ENCODE peak calls at places on chromosomes 5 and 9, in ten cellular contexts. S is lower lobe of right lung, Y is heart left ventricle, V is endodermal cell, E is transverse colon, M is astrocyte, I is left ventricle myocardium inferior, N is pancreas, W is cardiac muscle cell, P is A549. J is an unnamed sample.

GRCh38 chr5:13510616-13511015 is 433.9 kb downstream of the DNAH5 start:
- DNase-seq in S (no peak), Y (no peak), V (no peak), E (no peak), M (no peak), I (no peak), N (no peak), W (no peak), P (no peak), J (no peak)

GRCh38 chr5:179907570-179908324 is at the start of gene TBC1D9B:
- DNase-seq in S (peak), Y (peak), V (peak), E (peak), M (peak), I (peak), N (peak), W (peak), P (peak), J (no peak)

GRCh38 chr5:30401479-30402058 is 791.9 kb upstream of the CDH6 start:
- DNase-seq in S (no peak), Y (no peak), V (peak), E (peak), M (peak), I (no peak), N (no peak), W (peak), P (no peak), J (no peak)

GRCh38 chr5:152701305-152701704 is 296.2 kb upstream of the NMUR2 start:
- DNase-seq in S (no peak), Y (no peak), V (no peak), E (no peak), M (no peak), I (no peak), N (no peak), W (no peak), P (no peak), J (no peak)

GRCh38 chr5:146301666-146302065 is 37.0 kb upstream of the POU4F3 start:
- DNase-seq in S (no peak), Y (no peak), V (no peak), E (no peak), M (no peak), I (no peak), N (no peak), W (no peak), P (no peak), J (no peak)

GRCh38 chr5:11346336-11346735 is 557.9 kb downstream of the CTNND2 start:
- DNase-seq in S (no peak), Y (no peak), V (peak), E (no peak), M (no peak), I (no peak), N (no peak), W (no peak), P (no peak), J (no peak)

GRCh38 chr5:178416206-178416882 is 173.8 kb downstream of the COL23A1 start:
- DNase-seq in S (no peak), Y (no peak), V (peak), E (no peak), M (no peak), I (no peak), N (peak), W (no peak), P (no peak), J (no peak)

GRCh38 chr5:88707216-88707965 is 175.6 kb downstream of the MEF2C start:
- DNase-seq in S (no peak), Y (no peak), V (no peak), E (no peak), M (peak), I (no peak), N (no peak), W (no peak), P (no peak), J (no peak)

GRCh38 chr5:55187370-55187769 is 14.4 kb upstream of the CDC20B start:
- DNase-seq in S (no peak), Y (no peak), V (no peak), E (no peak), M (no peak), I (no peak), N (no peak), W (peak), P (no peak), J (no peak)

GRCh38 chr9:16689352-16689938 is 181.0 kb downstream of the BNC2 start:
- DNase-seq in S (no peak), Y (no peak), V (no peak), E (peak), M (peak), I (peak), N (no peak), W (peak), P (no peak), J (no peak)

GRCh38 chr9:79572891-79573696 is 1.3 kb downstream of the TLE4 start:
- DNase-seq in S (peak), Y (peak), V (peak), E (peak), M (no peak), I (peak), N (peak), W (peak), P (peak), J (peak)

GRCh38 chr9:135523521-135524129 is 2.4 kb downstream of the LCN1 start:
- DNase-seq in S (no peak), Y (no peak), V (peak), E (no peak), M (no peak), I (no peak), N (no peak), W (no peak), P (no peak), J (peak)

GRCh38 chr9:135524130-135524861 is 3.1 kb downstream of the LCN1 start:
- DNase-seq in S (no peak), Y (no peak), V (peak), E (no peak), M (no peak), I (no peak), N (peak), W (peak), P (no peak), J (peak)

GRCh38 chr9:135521608-135522095 is 412 bp downstream of the LCN1 start:
- DNase-seq in S (no peak), Y (no peak), V (no peak), E (no peak), M (no peak), I (no peak), N (no peak), W (no peak), P (no peak), J (peak)

GRCh38 chr9:135522137-135522877 is 1.1 kb downstream of the LCN1 start:
- DNase-seq in S (no peak), Y (no peak), V (peak), E (no peak), M (no peak), I (no peak), N (no peak), W (no peak), P (no peak), J (peak)

GRCh38 chr9:135522931-135523330 is 1.7 kb downstream of the LCN1 start:
- DNase-seq in S (no peak), Y (no peak), V (peak), E (no peak), M (no peak), I (no peak), N (no peak), W (no peak), P (no peak), J (peak)
- H3K27ac ChIP-seq in S (no peak), Y (no peak), V (no peak), E (no peak), M (no peak), I (no peak), N (no peak), W (no peak), P (no peak), J (no peak)

GRCh38 chr9:114592356-114592755 is 4.8 kb downstream of the ATP6V1G1 start:
- DNase-seq in S (no peak), Y (no peak), V (no peak), E (peak), M (no peak), I (no peak), N (no peak), W (no peak), P (no peak), J (no peak)
- H3K4me3 ChIP-seq in S (peak), Y (no peak), V (no peak), E (no peak), M (no peak), I (peak), N (no peak), W (no peak), P (no peak), J (no peak)

GRCh38 chr9:37520641-37521040 is 34.9 kb downstream of the POLR1E start:
- DNase-seq in S (no peak), Y (no peak), V (no peak), E (no peak), M (no peak), I (no peak), N (peak), W (no peak), P (no peak), J (no peak)
- TF ChIP-seq CTCF in S (no peak), Y (no peak), V (peak), E (no peak), M (no peak), I (no peak), N (no peak), W (no peak), P (no peak), J (no peak)

DNA sequence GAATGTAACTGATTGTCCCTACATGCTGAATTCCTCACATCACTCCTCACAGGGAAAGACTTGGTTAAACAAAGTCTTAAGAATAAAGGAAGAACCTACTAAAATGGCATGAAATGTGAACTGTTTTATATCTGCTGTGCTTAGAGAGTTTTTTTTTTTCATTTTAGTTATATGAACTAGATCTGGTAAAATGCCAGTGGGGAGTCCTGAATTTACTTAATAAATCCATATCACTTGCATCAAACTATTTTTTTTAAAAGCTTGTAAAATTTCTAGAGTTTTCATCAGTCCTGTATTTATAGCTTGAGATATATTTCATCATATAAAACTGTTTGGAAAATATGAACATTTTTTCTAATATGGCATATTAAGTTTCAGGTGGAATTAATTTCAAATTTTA is 1528.6 kb downstream of the EFNA5 start:
- DNase-seq in S (no peak), Y (no peak), V (no peak), E (no peak), M (no peak), I (no peak), N (no peak), W (no peak), P (no peak), J (no peak)
- H3K27ac ChIP-seq in S (no peak), Y (no peak), V (no peak), E (no peak), M (no peak), I (no peak), N (no peak), W (no peak), P (no peak), J (no peak)

GRCh38 chr9:133420392-133420827 is 1.8 kb upstream of the ADAMTS13 start:
- DNase-seq in S (no peak), Y (no peak), V (peak), E (no peak), M (no peak), I (no peak), N (no peak), W (no peak), P (no peak), J (no peak)
- H3K4me3 ChIP-seq in S (no peak), Y (no peak), V (no peak), E (no peak), M (no peak), I (no peak), N (no peak), W (no peak), P (no peak), J (no peak)

GRCh38 chr5:136043968-136044610 is 15.3 kb downstream of the TGFBI start:
- DNase-seq in S (no peak), Y (no peak), V (no peak), E (no peak), M (no peak), I (no peak), N (no peak), W (no peak), P (no peak), J (peak)
- TF ChIP-seq CTCF in S (no peak), Y (no peak), V (no peak), E (no peak), M (no peak), I (no peak), N (no peak), W (no peak), P (no peak), J (no peak)

DNA sequence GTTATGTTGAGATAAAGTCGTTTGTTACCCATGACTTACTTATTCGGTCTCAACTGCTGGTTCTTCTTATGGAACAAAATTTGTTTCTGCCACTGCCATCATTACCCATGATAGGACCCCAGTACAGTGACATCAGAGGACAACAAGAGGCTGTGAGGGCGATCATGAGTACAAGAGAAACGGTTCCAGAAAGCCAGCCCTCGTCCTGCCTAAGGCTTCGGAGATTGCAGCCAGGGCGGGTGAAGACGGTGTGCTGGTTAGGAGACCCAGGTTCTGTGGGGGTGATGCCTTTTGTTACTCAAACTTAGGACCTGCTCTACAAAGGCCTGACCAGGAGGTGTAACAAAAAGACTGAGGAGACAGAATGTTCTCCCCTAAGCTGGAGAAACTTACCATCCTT is 10.9 kb downstream of the FYB1 start:
- DNase-seq in S (no peak), Y (no peak), V (no peak), E (no peak), M (no peak), I (no peak), N (no peak), W (no peak), P (no peak), J (no peak)
- H3K27ac ChIP-seq in S (no peak), Y (no peak), V (no peak), E (peak), M (no peak), I (no peak), N (no peak), W (no peak), P (no peak), J (no peak)

GRCh38 chr9:75699625-75700251 is 190.7 kb upstream of the PCSK5 start:
- DNase-seq in S (no peak), Y (no peak), V (no peak), E (no peak), M (no peak), I (no peak), N (no peak), W (no peak), P (no peak), J (no peak)
- H3K4me3 ChIP-seq in S (no peak), Y (no peak), V (no peak), E (no peak), M (no peak), I (no peak), N (no peak), W (no peak), P (no peak), J (no peak)

J was measured in RWPE2.